ENCODE peak calls at places on chromosomes 2 and 18, in six cellular contexts. U is uterus, V is endothelial cell of umbilical vein, J is RWPE1, N is body of pancreas, S is neuronal stem cell. Y is an unnamed sample.

GRCh38 chr18:62834715-62835114 is 119.4 kb downstream of the PHLPP1 start:
- DNase-seq in U (no peak), V (no peak), J (no peak), N (no peak), S (no peak), Y (no peak)

GRCh38 chr2:148565272-148565894 is 79.2 kb upstream of the EPC2 start:
- DNase-seq in U (no peak), V (peak), J (no peak), N (no peak), S (no peak), Y (no peak)

GRCh38 chr2:3927031-3927430 is 223.7 kb downstream of the DCDC2C start:
- DNase-seq in U (no peak), V (no peak), J (no peak), N (no peak), S (no peak), Y (no peak)

GRCh38 chr2:117983040-117983439 is 30.8 kb downstream of the CCDC93 start:
- DNase-seq in U (no peak), V (peak), J (no peak), N (no peak), S (no peak), Y (no peak)

GRCh38 chr2:138239902-138240595 is 261.5 kb upstream of the SPOPL start:
- DNase-seq in U (no peak), V (no peak), J (no peak), N (no peak), S (no peak), Y (no peak)

GRCh38 chr2:224284134-224284946 is 117.6 kb downstream of the FAM124B start:
- DNase-seq in U (no peak), V (peak), J (peak), N (no peak), S (peak), Y (no peak)

GRCh38 chr2:44515416-44515815 is 153.7 kb downstream of the CAMKMT start:
- DNase-seq in U (no peak), V (no peak), J (peak), N (no peak), S (no peak), Y (no peak)

GRCh38 chr2:10372195-10372861 is 69.6 kb downstream of the HPCAL1 start:
- DNase-seq in U (no peak), V (no peak), J (no peak), N (peak), S (no peak), Y (peak)

GRCh38 chr2:236636714-236637485 is 67.3 kb downstream of the ACKR3 start:
- DNase-seq in U (peak), V (no peak), J (no peak), N (no peak), S (no peak), Y (peak)

GRCh38 chr18:49464718-49465598 is 4.5 kb upstream of the DYM start:
- DNase-seq in U (no peak), V (peak), J (no peak), N (no peak), S (peak), Y (no peak)

GRCh38 chr2:71452565-71452964 is 796 bp upstream of the DYSF start:
- DNase-seq in U (no peak), V (peak), J (peak), N (no peak), S (no peak), Y (peak)

GRCh38 chr18:35688757-35689156 is 107.2 kb downstream of the GALNT1 start:
- DNase-seq in U (no peak), V (no peak), J (no peak), N (no peak), S (no peak), Y (no peak)

GRCh38 chr18:13217466-13217961 is 1.0 kb upstream of the LDLRAD4 start:
- DNase-seq in U (peak), V (peak), J (no peak), N (peak), S (peak), Y (peak)

DNA sequence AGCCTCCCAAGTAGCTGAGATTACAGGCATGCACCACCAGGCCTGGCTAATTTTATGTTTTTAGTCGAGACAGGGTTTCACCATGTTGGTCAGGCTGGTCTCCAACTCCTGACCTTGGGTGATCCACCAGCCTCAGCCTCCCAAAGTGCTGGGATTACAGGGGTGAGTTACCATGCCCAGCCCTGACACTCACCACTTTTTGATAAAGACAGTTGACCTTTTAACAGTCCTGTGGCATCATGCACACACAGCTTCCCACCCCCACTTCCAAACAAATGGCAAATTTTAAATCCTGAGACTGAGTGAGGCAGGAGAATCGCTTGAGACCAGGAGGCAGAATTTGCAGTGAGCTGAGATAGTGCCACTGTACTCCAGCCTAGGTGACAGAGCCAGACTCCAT is 6.2 kb upstream of the DNAJB2 start:
- DNase-seq in U (no peak), V (no peak), J (no peak), N (no peak), S (no peak), Y (no peak)
- H3K27ac ChIP-seq in U (no peak), V (no peak), J (peak), N (no peak), S (no peak), Y (no peak)

GRCh38 chr2:219454217-219454616 is 19.6 kb downstream of the SPEG start:
- DNase-seq in U (no peak), V (no peak), J (no peak), N (no peak), S (no peak), Y (no peak)

GRCh38 chr2:219453691-219454131 is 19.1 kb downstream of the SPEG start:
- DNase-seq in U (peak), V (no peak), J (peak), N (no peak), S (no peak), Y (no peak)

GRCh38 chr2:219457784-219458369 is 23.2 kb downstream of the SPEG start:
- DNase-seq in U (no peak), V (no peak), J (no peak), N (no peak), S (no peak), Y (no peak)

GRCh38 chr2:219452361-219453317 is 18.0 kb downstream of the SPEG start:
- DNase-seq in U (peak), V (no peak), J (peak), N (no peak), S (no peak), Y (no peak)

GRCh38 chr2:219455635-219456034 is 21.0 kb downstream of the SPEG start:
- DNase-seq in U (no peak), V (no peak), J (no peak), N (no peak), S (no peak), Y (no peak)
- H3K27ac ChIP-seq in U (peak), V (no peak), J (no peak), N (no peak), S (no peak), Y (no peak)

GRCh38 chr2:107337209-107337898 is 451.4 kb upstream of the ST6GAL2 start:
- DNase-seq in U (no peak), V (no peak), J (no peak), N (no peak), S (no peak), Y (no peak)

GRCh38 chr2:107338571-107338970 is 452.6 kb upstream of the ST6GAL2 start:
- DNase-seq in U (no peak), V (no peak), J (no peak), N (no peak), S (no peak), Y (no peak)

GRCh38 chr2:107340955-107341354 is 455.0 kb upstream of the ST6GAL2 start:
- DNase-seq in U (no peak), V (no peak), J (no peak), N (no peak), S (no peak), Y (no peak)

GRCh38 chr2:107336536-107336935 is 450.6 kb upstream of the ST6GAL2 start:
- DNase-seq in U (no peak), V (no peak), J (no peak), N (no peak), S (no peak), Y (no peak)

DNA sequence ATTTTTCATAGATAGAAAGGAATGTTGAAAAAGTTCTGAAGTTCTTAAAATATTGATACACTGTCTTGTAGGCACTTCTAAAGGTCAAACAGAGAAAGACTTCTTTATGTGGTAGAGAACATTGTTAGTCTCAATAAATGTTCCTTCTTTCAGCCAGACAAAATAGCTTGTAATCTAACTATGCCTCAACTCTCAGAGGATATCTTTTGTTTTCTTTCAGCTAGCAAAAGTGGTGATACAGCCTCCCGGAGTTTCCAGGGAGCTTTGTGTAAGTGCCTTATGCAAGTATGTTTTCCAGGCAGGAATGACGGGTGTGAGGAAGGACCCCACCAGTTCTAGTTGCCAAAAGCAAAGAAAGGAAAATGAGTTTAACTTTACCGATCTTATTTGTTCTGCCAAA is 452.1 kb upstream of the ST6GAL2 start:
- DNase-seq in U (no peak), V (no peak), J (no peak), N (no peak), S (no peak), Y (no peak)
- H3K27ac ChIP-seq in U (peak), V (no peak), J (no peak), N (no peak), S (no peak), Y (no peak)

GRCh38 chr2:61950133-61950560 is 44.7 kb downstream of the COMMD1 start:
- DNase-seq in U (no peak), V (no peak), J (no peak), N (no peak), S (no peak), Y (no peak)

GRCh38 chr2:61951876-61952275 is 46.4 kb downstream of the COMMD1 start:
- DNase-seq in U (no peak), V (no peak), J (no peak), N (no peak), S (no peak), Y (no peak)

GRCh38 chr2:61948661-61949457 is 43.4 kb downstream of the COMMD1 start:
- DNase-seq in U (no peak), V (no peak), J (no peak), N (no peak), S (no peak), Y (no peak)

GRCh38 chr2:61950571-61951315 is 45.3 kb downstream of the COMMD1 start:
- DNase-seq in U (no peak), V (no peak), J (no peak), N (no peak), S (no peak), Y (no peak)

GRCh38 chr2:61949458-61950107 is 44.1 kb downstream of the COMMD1 start:
- DNase-seq in U (no peak), V (no peak), J (no peak), N (peak), S (no peak), Y (no peak)
- H3K27ac ChIP-seq in U (peak), V (no peak), J (no peak), N (peak), S (no peak), Y (no peak)

DNA sequence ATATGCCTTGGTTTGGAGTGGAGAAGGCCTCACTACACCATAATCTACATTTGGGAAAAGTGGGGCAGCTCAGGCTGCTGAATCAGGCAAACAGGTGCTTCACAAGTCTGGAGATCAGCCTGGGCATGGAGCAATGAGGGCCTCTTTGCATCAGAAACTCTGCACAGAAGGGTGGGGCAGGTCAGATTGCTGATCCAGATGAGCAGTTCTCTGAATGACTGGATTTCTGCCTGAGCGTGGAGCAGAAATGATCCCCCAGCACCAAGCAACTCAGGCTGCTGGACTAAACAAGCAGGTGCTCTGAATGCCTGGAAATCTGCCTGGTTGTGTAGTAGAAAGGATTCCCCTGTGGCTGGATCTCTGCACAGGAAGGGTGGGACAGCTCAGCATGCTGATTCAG is 605.3 kb upstream of the ZNF804A start:
- DNase-seq in U (no peak), V (no peak), J (no peak), N (no peak), S (no peak), Y (no peak)
- H3K27ac ChIP-seq in U (no peak), V (no peak), J (no peak), N (no peak), S (no peak), Y (no peak)

GRCh38 chr18:34595673-34596072 is 114.4 kb upstream of the DTNA start:
- DNase-seq in U (no peak), V (peak), J (no peak), N (no peak), S (no peak), Y (no peak)

GRCh38 chr18:34594243-34594642 is 115.9 kb upstream of the DTNA start:
- DNase-seq in U (no peak), V (no peak), J (no peak), N (no peak), S (no peak), Y (no peak)

GRCh38 chr18:34590503-34590902 is 119.6 kb upstream of the DTNA start:
- DNase-seq in U (no peak), V (peak), J (no peak), N (no peak), S (no peak), Y (no peak)

GRCh38 chr18:34591920-34592444 is 118.1 kb upstream of the DTNA start:
- DNase-seq in U (no peak), V (no peak), J (no peak), N (no peak), S (no peak), Y (no peak)

GRCh38 chr18:34592961-34593382 is 117.1 kb upstream of the DTNA start:
- DNase-seq in U (peak), V (peak), J (no peak), N (peak), S (peak), Y (no peak)
- H3K27ac ChIP-seq in U (peak), V (no peak), J (no peak), N (peak), S (no peak), Y (peak)

DNA sequence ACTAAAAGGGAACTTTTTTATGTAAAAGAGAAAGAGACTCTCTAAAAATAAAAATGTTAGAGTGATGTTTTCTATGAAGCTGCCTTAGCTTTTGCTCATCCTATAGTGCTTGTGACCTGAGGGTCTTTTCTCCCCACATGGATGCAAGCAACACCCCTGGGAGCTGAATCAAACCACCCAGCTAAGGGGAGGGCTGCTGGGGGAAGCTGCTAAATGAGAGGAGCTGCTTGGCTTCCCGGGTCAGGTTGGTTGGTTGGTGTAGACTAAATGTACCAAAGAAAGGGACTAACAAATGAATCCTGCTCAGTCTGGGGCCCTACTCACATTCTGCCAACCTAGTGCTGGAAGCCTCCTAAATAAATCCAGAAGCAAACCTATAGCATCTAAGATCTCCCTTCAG is 35.0 kb downstream of the AFF3 start:
- DNase-seq in U (no peak), V (no peak), J (no peak), N (no peak), S (no peak), Y (no peak)
- H3K27ac ChIP-seq in U (peak), V (no peak), J (no peak), N (no peak), S (no peak), Y (no peak)

GRCh38 chr2:240596080-240596460 is 9.5 kb downstream of the CAPN10 start:
- DNase-seq in U (peak), V (no peak), J (no peak), N (no peak), S (no peak), Y (peak)

GRCh38 chr2:240595381-240596079 is 9.0 kb downstream of the CAPN10 start:
- DNase-seq in U (peak), V (no peak), J (no peak), N (peak), S (peak), Y (peak)

GRCh38 chr2:240593026-240593702 is 6.6 kb downstream of the CAPN10 start:
- DNase-seq in U (peak), V (no peak), J (no peak), N (no peak), S (no peak), Y (no peak)

GRCh38 chr2:240593703-240594451 is 7.3 kb downstream of the CAPN10 start:
- DNase-seq in U (peak), V (no peak), J (no peak), N (no peak), S (no peak), Y (peak)

DNA sequence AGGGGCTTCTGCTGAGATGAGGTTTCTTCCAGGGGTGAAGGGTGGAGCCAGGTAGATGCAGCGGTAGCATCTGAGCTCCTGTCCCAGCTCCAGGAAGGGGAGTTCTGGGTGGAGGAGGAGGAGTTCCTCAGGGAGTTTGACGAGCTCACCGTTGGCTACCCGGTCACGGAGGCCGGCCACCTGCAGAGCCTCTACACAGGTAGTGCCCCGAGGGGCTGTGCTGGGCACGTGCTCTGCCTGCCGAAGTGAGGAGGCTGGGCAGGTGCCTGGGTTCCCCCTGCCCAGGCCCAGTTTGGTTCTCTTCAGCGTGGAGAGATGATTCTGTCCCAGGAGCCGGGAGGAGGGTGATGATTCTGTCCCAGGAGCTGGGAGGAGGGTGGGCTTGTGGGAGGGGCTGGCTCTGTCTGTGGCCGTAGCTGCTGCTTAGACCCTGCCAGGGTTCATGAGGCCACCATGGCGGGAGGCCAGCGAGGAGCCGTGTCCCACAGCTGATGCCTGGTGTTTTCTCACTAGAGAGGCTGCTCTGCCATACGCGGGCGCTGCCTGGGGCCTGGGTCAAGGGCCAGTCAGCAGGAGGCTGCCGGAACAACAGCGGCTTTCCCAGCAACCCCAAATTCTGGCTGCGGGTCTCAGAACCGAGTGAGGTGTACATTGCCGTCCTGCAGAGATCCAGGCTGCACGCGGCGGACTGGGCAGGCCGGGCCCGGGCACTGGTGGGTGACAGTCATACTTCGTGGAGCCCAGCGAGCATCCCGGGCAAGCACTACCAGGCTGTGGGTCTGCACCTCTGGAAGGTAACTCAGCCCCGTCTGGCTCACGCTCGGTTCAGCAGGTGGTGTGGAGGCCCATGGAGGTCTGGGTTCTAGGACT is 8.2 kb downstream of the CAPN10 start:
- DNase-seq in U (peak), V (no peak), J (no peak), N (no peak), S (no peak), Y (peak)
- H3K27ac ChIP-seq in U (no peak), V (no peak), J (no peak), N (no peak), S (no peak), Y (no peak)

GRCh38 chr2:96541326-96541725 is 4.8 kb downstream of the ARID5A start:
- DNase-seq in U (no peak), V (no peak), J (no peak), N (no peak), S (no peak), Y (no peak)

GRCh38 chr2:96537734-96538486 is 1.4 kb downstream of the ARID5A start:
- DNase-seq in U (peak), V (peak), J (no peak), N (no peak), S (peak), Y (peak)

GRCh38 chr2:96540136-96540535 is 3.6 kb downstream of the ARID5A start:
- DNase-seq in U (no peak), V (no peak), J (peak), N (no peak), S (no peak), Y (no peak)

GRCh38 chr2:96538487-96539214 is 2.1 kb downstream of the ARID5A start:
- DNase-seq in U (peak), V (peak), J (no peak), N (peak), S (peak), Y (peak)

DNA sequence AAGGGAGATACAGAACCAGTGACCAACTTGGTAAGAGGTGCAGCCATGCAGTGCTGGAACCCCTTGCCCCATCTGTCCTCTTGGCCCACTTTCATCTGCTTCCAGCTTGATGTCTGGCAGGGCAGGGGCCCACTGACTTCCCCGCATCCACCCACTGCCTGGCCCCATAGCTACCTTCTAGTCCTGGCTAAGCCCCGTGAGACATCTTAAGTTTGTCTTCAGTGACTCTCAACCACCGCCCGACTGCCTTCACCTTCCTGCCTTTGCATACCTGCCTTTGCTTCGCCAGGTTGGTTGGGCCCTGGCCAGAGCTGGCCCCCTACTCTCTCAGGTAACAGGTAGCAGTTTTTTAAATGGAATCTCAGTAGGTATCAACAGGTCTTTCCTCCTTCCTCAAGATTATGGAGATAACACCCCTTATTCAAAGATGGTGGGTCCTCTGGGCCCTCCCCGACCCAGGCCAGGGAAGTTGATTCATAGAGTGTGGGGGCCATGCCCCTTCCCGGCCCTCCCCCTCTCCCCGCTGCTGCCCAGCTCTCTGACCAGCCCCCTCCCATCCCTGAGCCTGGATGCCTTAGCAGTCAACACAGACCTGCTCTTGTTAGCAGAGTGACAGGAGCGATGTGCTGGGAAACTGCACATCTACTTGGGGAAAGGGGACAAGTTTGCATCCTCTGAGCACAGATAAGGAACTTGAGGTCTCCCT is 2.8 kb downstream of the ARID5A start:
- DNase-seq in U (no peak), V (no peak), J (no peak), N (no peak), S (no peak), Y (no peak)
- H3K27ac ChIP-seq in U (peak), V (peak), J (no peak), N (no peak), S (no peak), Y (peak)

Y was measured in upper lobe of left lung.